ENCODE peak calls at places on chromosome 10, in nine cellular contexts. B is WTC11; U is posterior vena cava; O is GM04503; T is activated naive CD8-positive, alpha-beta T cell treated with anti-CD3 and anti-CD28 coated beads for 36 hours; P is MCF 10A; N is stimulated activated CD4-positive, alpha-beta T cell treated with anti-CD3 and anti-CD28 coated beads, Interleukin-4, amount 100 ng/mL, for 48 hours; W is choroid plexus epithelial cell; Q is HTR-8/SVneo. Z is an unnamed sample.
A peak's percentile ranks its signal among the peaks of the same experiment; 100 is the strongest.

GRCh38 chr10:30583778-30584415 is 45.7 kb downstream of the LYZL2 start:
- DNase-seq in B (no peak), U (peak; percentile 80), O (no peak), T (no peak), P (peak; percentile 82), N (no peak), W (peak; percentile 83), Q (peak; percentile 61), Z (peak; percentile 78)

GRCh38 chr10:91354686-91355085 is 55.5 kb upstream of the HECTD2 start:
- DNase-seq in B (no peak), U (no peak), O (no peak), T (no peak), P (no peak), N (no peak), W (no peak), Q (no peak), Z (no peak)

GRCh38 chr10:119131512-119132240 is 27.8 kb downstream of the DENND10 start:
- DNase-seq in B (no peak), U (no peak), O (no peak), T (peak; percentile 29), P (peak; percentile 22), N (no peak), W (peak; percentile 66), Q (no peak), Z (no peak)

GRCh38 chr10:123675811-123676210 is 9.7 kb downstream of the GPR26 start:
- DNase-seq in B (no peak), U (no peak), O (no peak), T (no peak), P (no peak), N (no peak), W (no peak), Q (no peak), Z (no peak)

GRCh38 chr10:24503627-24504320 is 219.9 kb downstream of the ARHGAP21 start:
- DNase-seq in B (peak; percentile 74), U (no peak), O (no peak), T (peak; percentile 21), P (peak; percentile 81), N (peak; percentile 24), W (peak; percentile 62), Q (peak; percentile 40), Z (no peak)

GRCh38 chr10:16848562-16849154 is 31.4 kb upstream of the RSU1 start:
- DNase-seq in B (no peak), U (no peak), O (no peak), T (no peak), P (peak; percentile 66), N (no peak), W (no peak), Q (no peak), Z (no peak)

GRCh38 chr10:52751337-52751736 is 21.2 kb downstream of the MBL2 start:
- DNase-seq in B (no peak), U (no peak), O (no peak), T (no peak), P (no peak), N (no peak), W (no peak), Q (no peak), Z (no peak)

GRCh38 chr10:94133239-94133638 is 139.5 kb downstream of the PLCE1 start:
- DNase-seq in B (no peak), U (no peak), O (no peak), T (no peak), P (peak; percentile 27), N (no peak), W (no peak), Q (no peak), Z (no peak)

Z was measured in kidney.